ENCODE peak calls at places on chromosomes 1 and 21, in four cellular contexts. O is sigmoid colon, X is esophagus muscularis mucosa, T is transverse colon. G is an unnamed sample.

GRCh38 chr1:145884675-145885074 is 991 bp downstream of the ANKRD35 start:
- DNase-seq in X (no peak), T (no peak), O (no peak), G (no peak)

GRCh38 chr21:26739189-26739588 is 106.0 kb downstream of the ADAMTS1 start:
- DNase-seq in X (no peak), O (no peak), T (no peak), G (no peak)

GRCh38 chr1:68128157-68128556 is 77.7 kb upstream of the DIRAS3 start:
- DNase-seq in T (no peak), O (no peak), X (no peak), G (no peak)

GRCh38 chr1:225462714-225463574 is 35.1 kb upstream of the LBR start:
- DNase-seq in T (no peak), X (no peak), O (peak; percentile 84), G (no peak)

GRCh38 chr1:116878804-116879477 is 30.8 kb upstream of the PTGFRN start:
- DNase-seq in O (peak; percentile 68), X (no peak), T (no peak), G (no peak)

GRCh38 chr1:150484861-150485260 is 2.4 kb upstream of the TARS2 start:
- DNase-seq in T (no peak), O (no peak), X (no peak), G (no peak)

GRCh38 chr1:32063261-32063681 is 9.5 kb upstream of the TMEM39B start:
- DNase-seq in O (no peak), T (no peak), X (no peak), G (no peak)

GRCh38 chr1:240341365-240342250 is 249.9 kb downstream of the FMN2 start:
- DNase-seq in X (no peak), O (no peak), T (no peak), G (no peak)

GRCh38 chr21:42002421-42002958 is 7.7 kb downstream of the ZBTB21 start:
- DNase-seq in O (no peak), T (no peak), X (peak; percentile 55), G (no peak)

GRCh38 chr21:44893948-44894656 is 20.6 kb upstream of the PTTG1IP start:
- DNase-seq in X (no peak), O (no peak), T (no peak), G (no peak)

GRCh38 chr1:55926906-55927471 is 652.4 kb downstream of the PLPP3 start:
- DNase-seq in O (no peak), X (no peak), T (no peak), G (no peak)

GRCh38 chr1:85343612-85344255 is 67.3 kb upstream of the BCL10 start:
- DNase-seq in O (no peak), T (no peak), X (no peak), G (no peak)

GRCh38 chr21:41653944-41654625 is 112.8 kb downstream of the RIPK4 start:
- DNase-seq in O (no peak), T (no peak), X (no peak), G (no peak)

GRCh38 chr21:38721055-38721454 is 84.7 kb upstream of the ETS2 start:
- DNase-seq in T (no peak), O (no peak), X (no peak), G (no peak)

DNA sequence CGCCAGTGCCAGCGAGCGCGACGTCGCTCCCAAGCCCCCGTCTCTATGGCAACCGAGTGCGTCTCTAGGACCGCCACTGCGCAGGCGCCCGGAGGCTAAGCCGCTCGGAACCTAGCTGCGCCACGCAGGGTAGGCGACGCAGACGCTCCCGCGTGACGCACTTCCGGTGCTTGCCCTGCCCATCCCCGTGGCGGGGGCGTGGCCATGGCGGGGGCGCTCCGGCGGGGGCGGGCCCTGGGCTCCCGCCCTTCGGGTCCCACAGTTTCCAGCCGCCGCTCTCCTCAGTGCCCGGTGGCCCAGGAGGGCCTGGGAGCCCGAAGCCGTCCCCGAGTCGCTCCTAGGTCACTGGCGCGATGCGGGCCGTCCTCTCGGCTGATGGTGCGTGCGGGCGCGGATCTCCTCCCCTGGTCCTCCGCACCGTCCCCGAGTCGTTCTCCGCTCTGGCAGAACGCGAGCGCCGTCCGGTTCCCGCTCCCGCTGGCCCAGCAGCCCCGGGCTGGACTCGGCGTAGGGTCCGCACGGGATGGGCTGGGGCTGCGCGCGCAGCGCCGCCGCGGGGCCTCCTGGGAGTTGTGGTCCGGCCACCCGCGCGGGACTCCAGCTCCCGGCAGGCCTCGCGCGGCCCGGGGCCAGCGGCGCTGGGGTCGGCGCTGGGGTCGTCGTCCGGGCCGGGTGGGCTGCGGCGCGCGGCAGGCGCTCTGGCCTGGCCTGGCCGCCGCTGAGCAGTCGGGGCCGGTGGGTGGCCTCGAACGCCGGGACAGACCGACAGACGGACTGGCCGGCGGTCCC is at the start of gene MIB2:
- DNase-seq in T (peak; percentile 98), O (peak; percentile 98), X (peak; percentile 98), G (peak; percentile 97)
- TF ChIP-seq POLR2AphosphoS5 in T (peak; percentile 45), O (peak; percentile 90), X (peak; percentile 92), G (peak; percentile 80)

DNA sequence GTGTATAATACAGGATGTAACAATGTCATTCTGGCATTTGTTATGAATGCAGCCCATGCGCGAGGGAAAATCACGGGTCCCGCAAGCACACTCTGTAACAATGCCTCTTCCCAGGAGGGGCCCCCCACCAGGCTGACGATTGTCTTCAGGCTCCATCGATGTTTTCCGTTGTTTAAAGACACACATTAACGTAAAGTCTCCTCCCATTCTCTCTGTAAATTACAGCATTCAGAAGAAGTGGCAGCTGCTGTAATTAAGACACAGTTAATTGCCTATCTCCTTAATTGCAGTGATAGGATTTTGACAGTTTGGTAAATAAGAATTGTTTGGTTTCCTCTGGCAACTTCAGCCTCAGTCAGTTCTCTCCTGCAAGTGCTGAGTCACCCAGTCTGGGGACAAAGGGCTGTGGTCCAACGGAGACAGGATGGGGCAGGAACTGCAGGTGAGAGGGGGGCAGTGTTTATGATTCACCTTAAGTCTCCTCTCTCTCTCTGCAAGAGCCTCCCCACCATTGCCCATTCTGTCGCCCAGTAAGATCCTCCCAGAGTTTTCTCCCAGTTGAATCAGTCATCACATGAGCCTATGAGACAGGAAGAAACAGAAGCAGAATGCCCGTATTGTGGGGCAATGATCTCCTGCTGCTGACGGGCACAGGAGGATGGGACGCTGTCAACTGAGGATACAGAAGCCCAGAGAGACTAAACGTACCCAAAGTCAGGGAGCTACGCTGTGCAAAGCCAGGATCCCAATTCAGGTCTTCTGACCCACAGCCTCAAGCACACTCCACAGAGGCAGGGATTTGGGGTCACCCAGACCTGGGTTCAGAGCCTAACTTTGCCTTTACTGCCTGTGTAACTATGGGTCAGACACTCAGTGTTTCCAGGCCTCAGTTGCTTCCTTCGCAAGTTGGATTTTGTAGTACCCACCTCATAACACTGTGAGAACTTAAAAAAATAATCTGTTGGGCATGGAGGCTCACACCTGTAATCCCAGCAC is 110.0 kb downstream of the ADSS2 start:
- DNase-seq in O (no peak), X (no peak), T (peak; percentile 41), G (no peak)
- TF ChIP-seq CTCF in O (no peak), X (no peak), T (no peak), G (no peak)

DNA sequence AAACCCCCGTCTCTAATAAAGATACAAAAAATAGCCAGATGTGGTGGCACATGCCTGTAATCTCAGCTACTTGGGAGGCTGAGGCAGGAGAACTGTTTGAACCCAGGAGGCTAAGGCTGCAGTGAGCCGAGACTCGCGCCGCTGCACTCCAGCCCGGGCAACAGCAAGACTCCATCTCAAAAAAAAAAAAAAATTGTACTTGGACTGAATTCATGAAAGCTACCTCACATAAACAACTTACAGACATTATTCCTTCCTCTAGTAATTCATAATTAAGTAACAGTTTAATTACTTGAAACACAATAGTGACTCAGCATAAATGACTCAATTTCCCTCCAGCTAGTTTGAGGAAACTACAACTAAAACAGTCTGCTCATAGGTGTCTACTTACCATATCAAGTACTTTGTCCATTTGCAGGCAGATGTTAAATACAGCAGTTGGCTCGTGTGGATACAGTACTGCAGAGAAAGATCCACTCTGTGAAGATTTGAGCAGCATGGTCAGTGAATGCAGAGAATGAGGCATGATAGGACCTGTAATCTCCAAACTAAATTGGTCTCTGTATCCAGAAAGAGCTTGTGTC is 9.4 kb downstream of the DONSON start:
- DNase-seq in T (no peak), O (no peak), X (no peak), G (no peak)
- TF ChIP-seq POLR2AphosphoS5 in T (no peak), O (peak; percentile 29), X (peak; percentile 21), G (no peak)

GRCh38 chr1:228381336-228381735 is 25.3 kb downstream of the TRIM11 start:
- DNase-seq in O (no peak), X (no peak), T (no peak), G (no peak)

GRCh38 chr1:228378453-228379164 is 28.0 kb downstream of the TRIM11 start:
- DNase-seq in T (peak; percentile 56), X (no peak), O (peak; percentile 86), G (peak; percentile 58)

GRCh38 chr1:228379165-228379460 is 27.5 kb downstream of the TRIM11 start:
- DNase-seq in O (peak; percentile 69), X (no peak), T (peak; percentile 22), G (no peak)

GRCh38 chr1:228377664-228378452 is 28.8 kb downstream of the TRIM11 start:
- DNase-seq in X (no peak), T (no peak), O (peak; percentile 66), G (no peak)

DNA sequence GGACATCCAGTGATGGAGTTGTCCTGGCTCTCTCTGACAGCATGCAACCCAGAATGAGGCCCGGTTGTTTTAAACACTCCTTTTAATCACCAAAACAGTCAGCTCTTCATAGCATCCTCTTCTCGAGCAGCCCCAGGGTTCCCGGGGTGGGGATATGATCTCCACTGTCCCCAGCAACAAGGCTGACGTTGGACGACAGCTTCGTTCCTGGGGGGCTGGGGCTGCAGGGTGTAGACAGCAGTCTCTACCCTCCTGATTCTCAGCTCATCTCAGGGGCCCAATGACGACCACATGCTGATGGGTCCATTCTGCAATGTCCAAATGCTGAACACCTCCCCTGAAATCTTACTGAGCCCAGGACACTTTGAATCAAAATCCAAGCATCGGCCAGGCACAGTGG is 27.0 kb downstream of the TRIM11 start:
- DNase-seq in T (no peak), O (peak; percentile 63), X (no peak), G (no peak)
- TF ChIP-seq CTCF in T (no peak), O (no peak), X (no peak), G (no peak)

DNA sequence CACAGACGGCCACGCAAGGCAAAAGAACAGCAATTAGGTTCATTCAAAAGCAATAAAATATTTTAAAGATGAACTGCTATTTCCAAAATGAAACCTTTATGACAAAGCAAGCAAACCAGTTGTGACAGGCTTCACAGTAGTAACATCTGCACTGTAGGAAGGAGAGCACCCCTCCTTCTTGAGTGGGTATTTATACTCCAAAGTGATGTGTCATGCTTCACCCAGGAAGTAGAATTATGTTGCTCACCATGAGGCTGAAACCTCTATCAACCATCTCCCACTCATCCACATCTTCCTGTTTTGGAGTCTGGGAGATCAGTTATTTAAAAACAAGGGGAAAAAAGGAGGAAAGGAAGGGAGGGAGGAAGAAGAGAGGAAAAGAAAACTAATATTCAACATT is 885 bp downstream of the OR2T10 start:
- DNase-seq in T (no peak), O (no peak), X (no peak), G (no peak)
- TF ChIP-seq POLR2AphosphoS5 in T (no peak), O (no peak), X (no peak), G (no peak)

DNA sequence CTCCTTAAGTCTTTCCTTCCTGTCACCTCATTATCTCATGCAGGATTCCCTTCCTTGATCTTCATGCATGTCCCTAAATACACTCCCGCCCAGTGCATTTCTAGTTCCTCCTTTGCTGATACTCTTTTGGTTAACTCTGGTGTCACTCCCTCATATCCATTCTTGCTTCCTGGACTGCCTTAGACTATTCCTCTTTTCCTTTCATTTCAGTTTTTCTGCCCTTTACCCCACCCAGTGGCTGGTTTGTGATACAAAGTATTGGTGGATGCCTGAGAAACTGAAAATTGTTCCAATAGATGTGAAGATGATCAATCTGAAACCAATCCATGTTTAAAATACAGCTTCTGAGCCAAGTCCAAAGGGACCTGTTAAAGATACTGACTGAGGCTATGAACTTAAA is 553.8 kb upstream of the CAMK1G start:
- DNase-seq in O (no peak), X (no peak), T (no peak), G (no peak)
- TF ChIP-seq CTCF in O (no peak), X (no peak), T (no peak), G (no peak)